ENCODE peak calls at places on chromosomes 7 and 10, in six cellular contexts. T is H9, H is trophoblast cell, C is H1, G is neuronal stem cell, W is mesenchymal stem cell. V is an unnamed sample.

GRCh38 chr7:55065511-55066229 is 46.9 kb downstream of the EGFR start:
- DNase-seq in G (no peak), C (no peak), W (peak), T (peak), H (peak), V (peak)

GRCh38 chr10:17412323-17412722 is 42.1 kb downstream of the ST8SIA6 start:
- DNase-seq in C (no peak), W (no peak), G (no peak), H (no peak), T (peak), V (no peak)

GRCh38 chr7:30549933-30550493 is 44.7 kb upstream of the GARS1 start:
- DNase-seq in H (peak), W (peak), C (no peak), T (no peak), G (peak), V (no peak)

GRCh38 chr7:127678947-127679346 is 27.0 kb downstream of the SND1 start:
- DNase-seq in H (no peak), T (no peak), C (no peak), W (peak), G (no peak), V (peak)

GRCh38 chr10:96524745-96525144 is 11.0 kb upstream of the TLL2 start:
- DNase-seq in G (no peak), H (no peak), W (no peak), C (no peak), T (no peak), V (no peak)

GRCh38 chr10:16597656-16598055 is 76.0 kb upstream of the C1QL3 start:
- DNase-seq in T (no peak), W (peak), G (no peak), H (peak), C (no peak), V (peak)

GRCh38 chr7:20158684-20159083 is 58.5 kb downstream of the MACC1 start:
- DNase-seq in W (no peak), H (peak), C (no peak), G (no peak), T (no peak), V (peak)

GRCh38 chr7:87220734-87221215 is 1.2 kb upstream of the TMEM243 start:
- DNase-seq in W (peak), T (no peak), G (no peak), H (peak), C (no peak), V (no peak)

GRCh38 chr10:12566161-12567115 is 217.1 kb downstream of the CAMK1D start:
- DNase-seq in C (no peak), G (no peak), T (no peak), H (no peak), W (no peak), V (peak)

GRCh38 chr10:120607016-120607709 is 150.1 kb downstream of the PLPP4 start:
- DNase-seq in T (no peak), C (no peak), H (no peak), W (peak), G (no peak), V (peak)

GRCh38 chr10:97185326-97186058 is at the start of gene SLIT1:
- DNase-seq in C (peak), H (no peak), G (no peak), T (peak), W (no peak), V (no peak)

GRCh38 chr7:57348646-57349269 is 101.2 kb upstream of the ZNF716 start:
- DNase-seq in G (no peak), C (no peak), T (no peak), W (no peak), H (no peak), V (no peak)

GRCh38 chr7:141301544-141301943 is 227.7 kb downstream of the TMEM178B start:
- DNase-seq in C (no peak), H (no peak), G (no peak), T (no peak), W (no peak), V (no peak)

GRCh38 chr7:11833431-11833830 is 1.4 kb upstream of the THSD7A start:
- DNase-seq in W (no peak), G (no peak), C (no peak), T (no peak), H (no peak), V (no peak)

GRCh38 chr10:5659702-5660528 is 6.5 kb downstream of the ASB13 start:
- DNase-seq in C (no peak), H (peak), T (no peak), W (peak), G (no peak), V (peak)

GRCh38 chr7:88357295-88357694 is 50.6 kb upstream of the STEAP4 start:
- DNase-seq in W (no peak), G (no peak), H (peak), C (no peak), T (no peak), V (no peak)

GRCh38 chr7:116177009-116177408 is 33.3 kb upstream of the TES start:
- DNase-seq in T (no peak), C (no peak), H (peak), G (no peak), W (no peak), V (peak)

GRCh38 chr7:159051916-159052315 is 92.8 kb downstream of the VIPR2 start:
- DNase-seq in G (no peak), C (no peak), T (no peak), H (no peak), W (no peak), V (no peak)

GRCh38 chr7:107180378-107180777 is 11.6 kb downstream of the HBP1 start:
- DNase-seq in C (no peak), W (peak), T (no peak), G (no peak), H (no peak), V (peak)

GRCh38 chr7:590731-591551 is 71.3 kb upstream of the PDGFA start:
- DNase-seq in C (no peak), T (no peak), W (no peak), H (peak), G (no peak), V (no peak)

GRCh38 chr10:12975906-12976305 is 25.6 kb downstream of the CCDC3 start:
- DNase-seq in W (no peak), H (no peak), G (no peak), T (no peak), C (no peak), V (no peak)

GRCh38 chr10:29496341-29497162 is 138.2 kb downstream of the SVIL start:
- DNase-seq in W (peak), T (peak), H (peak), G (peak), C (peak), V (peak)

GRCh38 chr7:131653418-131654248 is 97.2 kb upstream of the PODXL start:
- DNase-seq in G (no peak), T (no peak), H (no peak), C (no peak), W (peak), V (peak)

GRCh38 chr10:88540355-88540754 is 42.8 kb downstream of the RNLS start:
- DNase-seq in W (no peak), H (peak), C (no peak), T (no peak), G (no peak), V (no peak)

GRCh38 chr7:47153076-47153475 is 428.8 kb downstream of the TNS3 start:
- DNase-seq in T (no peak), G (no peak), C (no peak), H (peak), W (peak), V (peak)

GRCh38 chr7:98956469-98956868 is 78.1 kb downstream of the TRRAP start:
- DNase-seq in W (no peak), G (no peak), C (no peak), T (no peak), H (no peak), V (no peak)

GRCh38 chr10:89869757-89870156 is 168.4 kb downstream of the KIF20B start:
- DNase-seq in W (no peak), H (no peak), T (no peak), C (no peak), G (no peak), V (no peak)

GRCh38 chr10:132577350-132578005 is 39.9 kb downstream of the INPP5A start:
- DNase-seq in G (no peak), H (peak), T (no peak), C (no peak), W (no peak), V (no peak)

GRCh38 chr7:45196374-45196773 is 38.8 kb downstream of the RAMP3 start:
- DNase-seq in G (no peak), H (no peak), C (no peak), W (no peak), T (no peak), V (no peak)

GRCh38 chr10:80524190-80524589 is 13.5 kb upstream of the SH2D4B start:
- DNase-seq in T (no peak), H (no peak), C (no peak), G (no peak), W (no peak), V (no peak)

GRCh38 chr10:17951868-17952371 is at the start of gene SLC39A12:
- DNase-seq in C (no peak), W (peak), T (no peak), H (no peak), G (no peak), V (peak)

GRCh38 chr7:78080811-78081210 is 282.2 kb downstream of the PHTF2 start:
- DNase-seq in H (no peak), T (no peak), C (no peak), G (no peak), W (no peak), V (peak)

GRCh38 chr10:12960431-12960898 is 41.0 kb downstream of the CCDC3 start:
- DNase-seq in H (no peak), C (no peak), G (no peak), W (peak), T (no peak), V (peak)

GRCh38 chr7:24401628-24402593 is 117.9 kb downstream of the NPY start:
- DNase-seq in H (peak), W (peak), C (no peak), G (no peak), T (no peak), V (peak)

GRCh38 chr7:6238309-6238925 is 34.0 kb downstream of the CYTH3 start:
- DNase-seq in T (no peak), G (no peak), W (no peak), H (no peak), C (no peak), V (no peak)

GRCh38 chr10:80202934-80203834 is 2.2 kb downstream of the ANXA11 start:
- DNase-seq in H (peak), C (no peak), W (peak), G (no peak), T (peak), V (peak)

GRCh38 chr10:77478248-77478963 is 159.2 kb downstream of the KCNMA1 start:
- DNase-seq in T (no peak), W (peak), H (peak), G (no peak), C (no peak), V (peak)

GRCh38 chr7:142583424-142583823 is 165.8 kb upstream of the PRSS1 start:
- DNase-seq in G (no peak), W (peak), T (no peak), H (peak), C (no peak), V (peak)

GRCh38 chr7:55044791-55045190 is 26.0 kb downstream of the EGFR start:
- DNase-seq in T (no peak), W (no peak), C (no peak), G (no peak), H (peak), V (no peak)

DNA sequence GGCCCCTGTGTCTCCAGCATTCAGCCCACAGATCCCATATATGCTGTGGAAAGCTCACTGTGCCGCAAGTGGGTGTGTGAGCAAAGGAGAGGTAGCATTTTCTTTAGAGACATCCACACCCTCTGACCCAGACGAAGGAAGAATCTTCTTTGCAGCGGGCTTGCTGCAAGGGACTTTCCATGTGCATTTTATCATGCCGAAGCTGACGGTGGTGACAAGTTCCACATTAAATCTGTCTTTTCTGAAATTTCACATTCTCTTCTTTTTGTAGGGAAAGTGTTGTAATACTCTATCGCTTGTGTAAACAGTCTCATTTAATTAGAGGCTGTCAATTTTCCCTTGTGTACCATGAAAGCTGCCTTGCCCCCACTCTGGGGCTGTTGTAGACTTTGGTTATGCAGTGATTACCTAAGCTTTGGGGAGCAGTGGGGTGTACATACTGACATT is 409.5 kb downstream of the SUGCT start:
- DNase-seq in W (peak), H (peak), C (no peak), T (no peak), G (no peak), V (no peak)
- H4K91ac ChIP-seq in W (no peak), H (no peak), C (no peak), T (no peak), G (no peak), V (no peak)

GRCh38 chr10:3096149-3096548 is 28.8 kb downstream of the PFKP start:
- DNase-seq in C (no peak), W (peak), T (no peak), H (no peak), G (no peak), V (no peak)

GRCh38 chr10:3097160-3097559 is 29.8 kb downstream of the PFKP start:
- DNase-seq in H (no peak), T (no peak), G (no peak), C (no peak), W (no peak), V (no peak)

GRCh38 chr10:3095373-3096139 is 28.2 kb downstream of the PFKP start:
- DNase-seq in T (no peak), G (no peak), H (peak), C (no peak), W (peak), V (peak)

GRCh38 chr10:3093996-3094395 is 26.6 kb downstream of the PFKP start:
- DNase-seq in T (no peak), G (no peak), C (no peak), W (no peak), H (no peak), V (no peak)

GRCh38 chr10:3094565-3095168 is 27.3 kb downstream of the PFKP start:
- DNase-seq in T (no peak), C (no peak), H (peak), G (no peak), W (peak), V (peak)
- H3K4ac ChIP-seq in T (no peak), C (no peak), H (no peak), G (no peak), W (peak), V (peak)

DNA sequence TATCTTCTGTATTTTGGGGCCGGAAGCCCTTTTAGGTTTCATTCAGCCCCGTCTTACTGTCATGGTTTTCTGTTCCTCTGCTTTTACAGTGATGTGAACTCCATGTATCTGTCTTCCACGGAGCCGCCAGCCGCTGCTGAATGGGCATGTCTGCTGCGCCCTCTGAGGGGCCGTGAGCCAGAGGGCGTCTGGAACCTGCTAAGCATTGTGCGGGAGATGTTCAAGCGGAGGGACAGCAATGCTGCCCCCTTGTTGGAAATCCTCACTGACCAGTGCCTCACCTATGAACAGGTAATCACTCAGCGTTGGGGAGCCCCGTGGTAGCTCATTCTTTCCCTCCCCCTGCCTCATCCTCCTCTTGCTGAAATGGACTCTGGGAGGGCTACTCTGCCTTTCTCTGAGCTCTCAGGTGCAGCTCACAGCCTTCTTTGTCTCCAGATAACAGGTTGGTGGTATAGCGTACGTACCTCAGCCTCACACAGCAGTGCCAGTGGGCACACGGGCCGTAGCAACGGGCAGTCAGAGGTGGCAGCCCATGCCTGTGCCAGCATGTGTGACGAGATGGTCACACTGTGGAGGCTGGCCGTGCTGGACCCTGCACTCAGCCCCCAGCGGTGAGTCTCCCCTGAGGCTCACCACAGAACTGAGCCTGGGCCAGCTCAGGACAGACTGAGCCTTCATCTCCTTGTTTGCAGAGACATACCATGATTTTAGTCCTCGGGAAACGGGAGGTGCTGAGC is 5.7 kb downstream of the ZSWIM8 start:
- DNase-seq in H (no peak), T (no peak), G (no peak), C (no peak), W (no peak), V (no peak)
- H4K91ac ChIP-seq in H (no peak), T (no peak), G (no peak), C (no peak), W (no peak), V (no peak)

DNA sequence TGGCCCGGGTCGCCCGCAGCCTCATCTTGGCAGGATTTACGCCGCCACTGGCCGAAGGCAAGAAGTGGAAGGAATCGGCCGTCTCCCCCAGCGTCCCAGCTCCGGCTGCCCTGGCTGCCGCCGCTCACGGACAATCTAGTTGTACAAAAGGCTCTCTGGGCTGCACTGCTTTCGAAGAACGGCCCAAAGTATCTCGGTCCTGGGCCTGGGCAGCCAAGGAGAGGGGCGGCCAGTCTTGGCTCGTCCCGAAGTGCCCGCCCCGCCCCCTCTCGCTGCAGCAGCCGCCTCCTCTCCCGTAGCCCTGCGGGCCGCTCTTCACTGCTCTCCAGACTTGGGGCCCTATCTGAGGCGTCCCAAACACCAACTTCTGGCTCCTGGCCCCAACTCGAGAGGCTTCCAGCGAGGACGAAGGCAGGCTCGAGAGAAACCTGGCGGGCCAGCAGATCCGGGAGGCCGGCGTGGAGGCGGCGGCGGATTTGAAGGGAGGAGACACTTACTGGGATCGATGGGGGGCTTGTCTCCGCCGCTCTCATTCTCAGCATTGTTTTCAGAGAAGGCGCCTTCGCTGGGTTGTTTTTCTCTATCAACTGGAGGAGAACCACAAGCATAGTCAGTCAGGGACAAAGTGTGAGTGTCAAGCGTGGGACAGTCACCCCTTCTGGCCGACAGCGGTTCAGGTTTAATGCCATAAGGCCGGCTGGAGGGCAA is 802 bp downstream of the HOXA9 start:
- DNase-seq in C (no peak), G (no peak), T (peak), W (peak), H (peak), V (no peak)
- H3K4ac ChIP-seq in C (no peak), G (no peak), T (no peak), W (peak), H (no peak), V (no peak)

DNA sequence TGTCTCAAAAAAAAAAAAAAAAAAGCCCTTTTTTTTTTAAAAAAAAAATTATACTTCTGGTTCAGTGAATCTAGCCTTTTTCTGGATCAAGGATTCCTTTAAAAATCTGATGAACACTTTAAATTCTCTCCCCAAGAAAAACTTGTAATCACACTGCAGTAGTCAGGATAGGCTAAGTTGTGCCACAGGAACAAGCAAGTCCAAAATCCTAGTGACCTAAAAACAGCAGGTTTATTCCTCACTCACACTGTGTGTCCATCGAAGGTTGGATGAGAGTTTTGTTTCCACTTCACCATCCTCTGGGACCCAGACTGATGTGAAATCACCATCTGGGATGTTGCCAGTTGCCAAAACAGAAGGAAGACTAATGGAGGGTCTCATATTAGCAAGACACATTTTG is 32.8 kb downstream of the CYP17A1 start:
- DNase-seq in G (no peak), W (no peak), C (no peak), T (no peak), H (no peak), V (no peak)
- H4K91ac ChIP-seq in G (no peak), W (no peak), C (peak), T (no peak), H (no peak), V (no peak)

DNA sequence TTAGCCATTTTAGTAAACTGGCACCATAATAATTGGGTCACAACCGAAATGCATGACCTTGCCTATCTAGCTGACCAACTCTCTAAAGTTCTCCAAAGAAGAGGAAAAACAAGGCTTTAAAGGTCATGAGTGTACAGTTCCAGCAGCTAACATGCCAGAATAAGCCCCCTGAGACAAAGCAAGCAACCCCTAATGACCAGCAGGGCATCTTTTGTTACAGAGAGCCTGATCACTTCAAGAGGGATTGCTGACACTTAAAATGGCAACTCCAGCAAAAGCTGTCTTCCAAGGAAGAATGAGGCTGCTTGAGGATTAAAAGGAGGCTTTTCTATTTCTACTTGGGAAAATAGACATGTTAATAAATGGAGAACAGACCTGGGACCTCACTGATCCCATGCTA is 213.6 kb downstream of the CDC14C start:
- DNase-seq in G (peak), W (no peak), T (no peak), H (no peak), C (no peak), V (no peak)
- H3K4ac ChIP-seq in G (no peak), W (no peak), T (no peak), H (no peak), C (no peak), V (no peak)

DNA sequence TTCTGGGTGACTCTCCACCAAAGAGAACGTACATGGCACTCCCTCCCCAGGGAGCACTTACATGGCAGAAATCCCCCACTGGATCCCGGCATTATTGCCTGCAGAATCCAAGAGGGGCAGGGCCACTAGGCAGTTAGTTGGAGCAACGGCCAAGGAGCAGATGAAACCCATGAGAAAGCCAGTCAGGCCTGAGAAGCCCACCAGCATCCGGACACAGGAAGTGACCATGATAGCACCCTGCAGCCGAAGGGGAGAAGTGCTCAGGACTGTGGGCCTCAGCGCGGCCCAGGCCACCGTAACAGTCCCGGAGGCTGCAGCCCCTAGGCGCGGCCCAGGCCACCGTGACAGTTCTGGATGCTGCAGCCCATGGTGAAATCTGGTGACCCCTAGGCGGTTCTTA is 43.5 kb downstream of the STRA8 start:
- DNase-seq in G (no peak), T (peak), H (no peak), W (no peak), C (no peak), V (no peak)
- H4K91ac ChIP-seq in G (no peak), T (no peak), H (no peak), W (no peak), C (no peak), V (no peak)

V was measured in IMR-90.